ENCODE peak calls at places on chromosomes 11 and 22, in eight cellular contexts. R, V, K, U, F, T, D and Z are unnamed samples.

GRCh38 chr22:30314918-30315317 is 11.8 kb downstream of the TBC1D10A start:
- DNase-seq in T (no peak), F (no peak), K (peak), V (peak), U (no peak), R (no peak), D (no peak), Z (no peak)

GRCh38 chr11:119933584-119933983 is 204.3 kb downstream of the TRIM29 start:
- DNase-seq in F (no peak), K (no peak), V (no peak), R (no peak), U (no peak), T (no peak), D (no peak), Z (no peak)

GRCh38 chr11:61111786-61112517 is 9.7 kb downstream of the CD5 start:
- DNase-seq in F (no peak), D (no peak), T (no peak), U (no peak), K (peak), R (no peak), V (no peak), Z (no peak)

GRCh38 chr11:122707111-122707510 is 51.6 kb downstream of the UBASH3B start:
- DNase-seq in F (no peak), K (no peak), V (no peak), U (no peak), D (no peak), T (no peak), R (no peak), Z (no peak)

GRCh38 chr11:121762820-121763219 is 310.1 kb upstream of the SORL1-AS1 start:
- DNase-seq in F (no peak), T (no peak), V (peak), D (peak), K (no peak), U (peak), R (no peak), Z (peak)

GRCh38 chr11:34205326-34206035 is 100.1 kb downstream of the NAT10 start:
- DNase-seq in D (no peak), K (no peak), T (no peak), V (no peak), F (no peak), R (no peak), U (no peak), Z (no peak)

GRCh38 chr11:72788250-72788649 is 5.6 kb downstream of the STARD10 start:
- DNase-seq in K (no peak), V (no peak), U (no peak), R (no peak), D (no peak), T (peak), F (peak), Z (no peak)

GRCh38 chr11:131957891-131958290 is 587.5 kb downstream of the NTM start:
- DNase-seq in V (no peak), R (no peak), T (no peak), D (no peak), U (no peak), K (no peak), F (no peak), Z (no peak)